ENCODE peak calls at places on chromosomes 5 and 9, in eight cellular contexts. M is HepG2; K is OCI-LY7; C is A549; F is SJCRH30; L is astrocyte; J is CD8-positive, alpha-beta memory T cell; R is colonic mucosa. T is an unnamed sample.

GRCh38 chr9:38380872-38381534 is 11.5 kb upstream of the ALDH1B1 start:
- DNase-seq in M (peak), K (no peak), C (peak), F (peak), L (peak), J (no peak), R (no peak), T (no peak)

GRCh38 chr5:159975462-159976019 is 33.4 kb upstream of the TTC1 start:
- DNase-seq in M (peak), K (no peak), C (peak), F (peak), L (peak), J (no peak), R (peak), T (peak)

GRCh38 chr5:57341380-57341979 is 141.1 kb downstream of the ACTBL2 start:
- DNase-seq in M (no peak), K (no peak), C (no peak), F (no peak), L (peak), J (no peak), R (no peak), T (no peak)

GRCh38 chr5:3598725-3599282 is 3.2 kb downstream of the IRX1 start:
- DNase-seq in M (no peak), K (no peak), C (no peak), F (no peak), L (peak), J (no peak), R (no peak), T (no peak)

GRCh38 chr5:34499001-34499734 is 157.0 kb upstream of the RAI14 start:
- DNase-seq in M (no peak), K (no peak), C (no peak), F (no peak), L (peak), J (no peak), R (no peak), T (no peak)

GRCh38 chr9:111900081-111900805 is 3.6 kb downstream of the UGCG start:
- DNase-seq in M (no peak), K (no peak), C (no peak), F (no peak), L (no peak), J (no peak), R (no peak), T (no peak)

GRCh38 chr5:54524082-54524481 is 6.5 kb downstream of the SNX18 start:
- DNase-seq in M (no peak), K (no peak), C (no peak), F (no peak), L (no peak), J (no peak), R (no peak), T (no peak)

GRCh38 chr5:171667341-171668096 is 118.1 kb upstream of the SMIM23 start:
- DNase-seq in M (no peak), K (no peak), C (no peak), F (no peak), L (peak), J (no peak), R (no peak), T (no peak)

GRCh38 chr5:179183481-179183880 is 123.3 kb downstream of the ZNF354C start:
- DNase-seq in M (no peak), K (no peak), C (no peak), F (no peak), L (no peak), J (no peak), R (no peak), T (no peak)

GRCh38 chr5:141508808-141509611 is 20.1 kb downstream of the PCDHGC5 start:
- DNase-seq in M (peak), K (peak), C (no peak), F (peak), L (peak), J (no peak), R (no peak), T (peak)

GRCh38 chr5:68644971-68645370 is 429.4 kb downstream of the PIK3R1 start:
- DNase-seq in M (no peak), K (peak), C (no peak), F (no peak), L (no peak), J (no peak), R (no peak), T (no peak)

GRCh38 chr5:28269978-28270377 is 1231.6 kb upstream of the CDH9 start:
- DNase-seq in M (no peak), K (no peak), C (no peak), F (no peak), L (no peak), J (no peak), R (no peak), T (no peak)

GRCh38 chr9:111197251-111197650 is 132.8 kb downstream of the OR2K2 start:
- DNase-seq in M (no peak), K (no peak), C (no peak), F (peak), L (no peak), J (no peak), R (no peak), T (no peak)

GRCh38 chr5:154811653-154812465 is 38.5 kb downstream of the FAXDC2 start:
- DNase-seq in M (peak), K (peak), C (peak), F (peak), L (peak), J (peak), R (peak), T (peak)

GRCh38 chr9:31030741-31031202 is 1353.7 kb upstream of the ACO1 start:
- DNase-seq in M (no peak), K (no peak), C (no peak), F (peak), L (peak), J (no peak), R (no peak), T (no peak)

GRCh38 chr5:95035891-95036675 is 248.8 kb downstream of the MCTP1 start:
- DNase-seq in M (no peak), K (no peak), C (no peak), F (peak), L (no peak), J (no peak), R (no peak), T (no peak)

GRCh38 chr5:139181835-139182452 is 16.2 kb downstream of the SIL1 start:
- DNase-seq in M (no peak), K (no peak), C (no peak), F (no peak), L (peak), J (no peak), R (peak), T (no peak)

GRCh38 chr9:112279501-112279900 is 53.9 kb downstream of the PTBP3 start:
- DNase-seq in M (no peak), K (no peak), C (no peak), F (no peak), L (no peak), J (no peak), R (no peak), T (no peak)

GRCh38 chr9:93473411-93473810 is 20.0 kb upstream of the FAM120AOS start:
- DNase-seq in M (no peak), K (no peak), C (no peak), F (no peak), L (no peak), J (no peak), R (no peak), T (no peak)

GRCh38 chr5:14880688-14881087 is 9.1 kb upstream of the ANKH start:
- DNase-seq in M (peak), K (no peak), C (no peak), F (no peak), L (no peak), J (no peak), R (no peak), T (no peak)

GRCh38 chr5:155726267-155726666 is 600.7 kb upstream of the SGCD start:
- DNase-seq in M (no peak), K (no peak), C (no peak), F (peak), L (no peak), J (no peak), R (no peak), T (no peak)

GRCh38 chr9:134185536-134186011 is 21.2 kb upstream of the RNU6ATAC start:
- DNase-seq in M (no peak), K (peak), C (no peak), F (no peak), L (no peak), J (no peak), R (no peak), T (no peak)

GRCh38 chr5:9523090-9523813 is 22.6 kb downstream of the SEMA5A start:
- DNase-seq in M (no peak), K (no peak), C (no peak), F (no peak), L (peak), J (no peak), R (no peak), T (no peak)

GRCh38 chr5:86999951-87000350 is 267.7 kb upstream of the RASA1 start:
- DNase-seq in M (no peak), K (no peak), C (no peak), F (no peak), L (no peak), J (no peak), R (no peak), T (no peak)

GRCh38 chr9:16484744-16485143 is 385.7 kb downstream of the BNC2 start:
- DNase-seq in M (no peak), K (no peak), C (no peak), F (peak), L (peak), J (no peak), R (no peak), T (no peak)

GRCh38 chr9:70409800-70410199 is 4.7 kb downstream of the KLF9 start:
- DNase-seq in M (no peak), K (no peak), C (no peak), F (no peak), L (no peak), J (no peak), R (no peak), T (no peak)

GRCh38 chr9:138037140-138037539 is 159.6 kb downstream of the CACNA1B start:
- DNase-seq in M (no peak), K (no peak), C (no peak), F (no peak), L (no peak), J (no peak), R (peak), T (no peak)

GRCh38 chr5:172716796-172717313 is 54.1 kb downstream of the DUSP1 start:
- DNase-seq in M (peak), K (peak), C (peak), F (peak), L (peak), J (peak), R (peak), T (peak)

GRCh38 chr5:173884402-173885053 is 3.6 kb upstream of the CPEB4 start:
- DNase-seq in M (no peak), K (peak), C (no peak), F (no peak), L (no peak), J (peak), R (peak), T (no peak)
- H3K27ac ChIP-seq in M (no peak), K (peak), C (peak), F (no peak), L (no peak), J (no peak), R (peak), T (no peak)

GRCh38 chr9:127529671-127530070 is 78.4 kb downstream of the LRSAM1 start:
- DNase-seq in M (no peak), K (no peak), C (no peak), F (no peak), L (no peak), J (no peak), R (no peak), T (no peak)
- H3K27ac ChIP-seq in M (no peak), K (no peak), C (no peak), F (no peak), L (no peak), J (no peak), R (no peak), T (peak)

DNA sequence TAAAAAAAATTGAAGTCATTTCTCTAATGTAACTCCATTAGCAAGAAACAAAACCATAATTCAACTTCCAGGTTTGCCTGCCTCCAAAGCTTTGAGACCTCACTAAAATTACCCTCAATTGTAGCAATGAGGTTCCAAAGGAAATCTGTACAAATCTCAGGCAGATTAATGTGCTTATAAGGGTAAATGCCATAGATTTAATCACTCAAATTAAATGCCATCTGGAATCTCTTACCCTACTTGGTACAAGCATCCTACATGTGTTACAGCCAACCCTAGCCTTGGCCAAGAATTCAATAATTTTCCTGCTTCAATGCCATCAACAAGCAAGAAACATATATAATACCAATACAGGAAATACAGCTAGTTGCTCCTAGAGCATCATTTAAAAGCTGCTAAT is 452.8 kb downstream of the RAB3C start:
- DNase-seq in M (no peak), K (no peak), C (no peak), F (no peak), L (no peak), J (no peak), R (no peak), T (no peak)
- H3K27ac ChIP-seq in M (no peak), K (no peak), C (peak), F (peak), L (peak), J (no peak), R (no peak), T (peak)

GRCh38 chr5:132779961-132780360 is 2.9 kb upstream of the SEPTIN8 start:
- DNase-seq in M (no peak), K (no peak), C (no peak), F (no peak), L (no peak), J (no peak), R (no peak), T (no peak)

GRCh38 chr5:132778856-132779255 is 1.8 kb upstream of the SEPTIN8 start:
- DNase-seq in M (no peak), K (no peak), C (no peak), F (no peak), L (no peak), J (no peak), R (no peak), T (no peak)

GRCh38 chr5:132781029-132781428 is 4.0 kb upstream of the SEPTIN8 start:
- DNase-seq in M (no peak), K (no peak), C (no peak), F (no peak), L (no peak), J (no peak), R (no peak), T (no peak)

GRCh38 chr5:132780577-132780976 is 3.5 kb upstream of the SEPTIN8 start:
- DNase-seq in M (no peak), K (no peak), C (no peak), F (no peak), L (no peak), J (no peak), R (no peak), T (no peak)

GRCh38 chr5:132782101-132782500 is 5.1 kb upstream of the SEPTIN8 start:
- DNase-seq in M (no peak), K (no peak), C (no peak), F (no peak), L (peak), J (no peak), R (no peak), T (peak)
- H3K27ac ChIP-seq in M (no peak), K (no peak), C (no peak), F (no peak), L (peak), J (no peak), R (no peak), T (no peak)

GRCh38 chr5:52789867-52790266 is 2.2 kb downstream of the ITGA1 start:
- DNase-seq in M (no peak), K (no peak), C (no peak), F (no peak), L (no peak), J (no peak), R (no peak), T (no peak)

GRCh38 chr5:52789378-52789777 is 1.7 kb downstream of the ITGA1 start:
- DNase-seq in M (peak), K (no peak), C (no peak), F (no peak), L (no peak), J (no peak), R (no peak), T (no peak)

GRCh38 chr5:52788505-52788821 is 747 bp downstream of the ITGA1 start:
- DNase-seq in M (no peak), K (no peak), C (no peak), F (no peak), L (no peak), J (no peak), R (no peak), T (no peak)

GRCh38 chr5:52794519-52794918 is 6.8 kb downstream of the ITGA1 start:
- DNase-seq in M (peak), K (no peak), C (no peak), F (no peak), L (no peak), J (no peak), R (no peak), T (peak)

DNA sequence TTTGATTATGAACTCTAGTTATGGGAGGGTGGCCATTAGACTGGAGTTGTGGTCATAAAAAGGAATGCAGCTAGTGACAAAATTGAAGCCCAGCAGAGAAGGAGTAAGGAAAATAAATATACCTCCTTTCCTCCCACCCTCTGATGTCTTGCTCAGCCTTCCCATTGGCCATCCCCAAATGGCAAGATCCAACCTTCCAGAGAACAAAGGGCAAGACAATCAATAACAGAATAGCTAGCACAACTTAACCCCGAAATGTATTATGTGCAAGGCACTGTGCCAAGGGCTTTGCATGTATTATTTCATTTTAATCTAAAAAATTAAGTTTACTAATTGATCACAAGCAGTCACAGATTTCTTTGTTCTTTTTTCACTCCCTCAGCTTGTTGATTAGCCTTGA is 3.6 kb downstream of the ITGA1 start:
- DNase-seq in M (no peak), K (no peak), C (no peak), F (no peak), L (no peak), J (no peak), R (no peak), T (no peak)
- H3K27ac ChIP-seq in M (peak), K (no peak), C (no peak), F (no peak), L (no peak), J (no peak), R (no peak), T (peak)

DNA sequence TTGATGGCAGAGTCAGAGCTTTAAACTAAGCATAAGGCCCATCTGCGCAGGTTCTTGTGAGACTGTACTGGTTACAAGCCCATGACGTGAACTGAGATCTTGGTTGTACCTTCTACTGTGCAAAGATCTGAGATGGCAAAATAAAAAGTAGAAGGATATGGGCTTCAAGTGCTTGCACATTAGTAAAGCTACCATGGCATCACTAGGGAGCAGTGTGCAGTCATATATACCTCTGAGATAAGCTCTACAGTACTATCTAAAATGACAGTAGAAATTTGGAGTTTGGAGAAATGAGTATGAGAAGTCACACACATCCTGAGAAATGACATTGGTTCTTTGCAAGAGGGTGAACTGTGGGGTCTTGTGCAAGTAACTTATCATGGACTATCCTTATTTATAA is 408.2 kb upstream of the PRR16 start:
- DNase-seq in M (no peak), K (no peak), C (no peak), F (peak), L (peak), J (no peak), R (no peak), T (no peak)
- H3K27ac ChIP-seq in M (no peak), K (no peak), C (no peak), F (no peak), L (no peak), J (no peak), R (no peak), T (peak)

DNA sequence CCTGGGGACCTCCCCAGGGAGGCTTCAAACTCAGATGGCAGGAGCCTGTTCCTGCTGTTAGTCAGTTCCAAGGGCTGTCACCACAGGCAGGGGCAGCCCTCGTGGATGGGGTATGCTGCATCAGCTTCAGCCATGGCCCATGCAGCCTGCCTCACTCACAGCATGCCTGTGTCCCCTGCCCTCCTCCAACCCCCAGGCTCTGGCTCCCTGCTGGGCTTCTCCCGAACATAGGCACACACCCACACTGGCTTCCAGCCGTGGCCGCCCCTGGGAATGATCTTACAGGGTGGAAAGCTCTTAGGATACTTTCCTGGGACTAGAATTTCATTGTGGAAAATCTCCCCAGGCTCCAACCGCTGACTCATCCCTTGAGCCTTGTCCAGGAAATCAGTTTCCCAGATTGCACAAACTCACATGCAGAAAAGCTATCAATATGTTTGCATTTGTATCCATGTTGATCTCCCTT is 163.8 kb downstream of the SEC61B start:
- DNase-seq in M (no peak), K (no peak), C (no peak), F (peak), L (peak), J (no peak), R (no peak), T (no peak)
- H3K27ac ChIP-seq in M (no peak), K (no peak), C (no peak), F (no peak), L (no peak), J (no peak), R (no peak), T (no peak)

GRCh38 chr9:77588319-77588937 is 59.7 kb downstream of the GNA14 start:
- DNase-seq in M (no peak), K (no peak), C (peak), F (peak), L (peak), J (no peak), R (no peak), T (no peak)

GRCh38 chr9:77587851-77588250 is 60.3 kb downstream of the GNA14 start:
- DNase-seq in M (no peak), K (no peak), C (no peak), F (no peak), L (no peak), J (no peak), R (no peak), T (no peak)

GRCh38 chr9:77586591-77586990 is 61.5 kb downstream of the GNA14 start:
- DNase-seq in M (no peak), K (no peak), C (no peak), F (no peak), L (no peak), J (no peak), R (no peak), T (no peak)

GRCh38 chr9:77585335-77585786 is 62.8 kb downstream of the GNA14 start:
- DNase-seq in M (no peak), K (no peak), C (no peak), F (no peak), L (no peak), J (no peak), R (no peak), T (no peak)

DNA sequence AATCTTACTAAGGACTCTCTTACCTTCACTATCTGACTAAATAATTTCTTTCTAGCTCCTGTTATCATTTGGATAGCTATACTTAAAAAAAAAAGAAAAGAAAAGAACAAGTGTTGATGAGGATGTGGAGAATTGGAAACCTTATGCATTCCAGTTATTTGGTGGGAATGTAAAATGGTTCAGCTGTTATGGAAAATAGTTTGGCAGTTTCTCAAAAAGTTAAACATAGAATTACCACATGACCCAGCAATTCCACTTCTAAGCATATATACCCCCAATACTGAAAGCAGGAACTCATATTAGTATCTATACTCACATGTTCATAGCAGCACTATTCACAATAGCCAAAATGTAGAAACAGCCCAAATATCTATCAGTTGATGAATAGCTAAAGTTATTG is 61.1 kb downstream of the GNA14 start:
- DNase-seq in M (no peak), K (no peak), C (no peak), F (no peak), L (peak), J (no peak), R (no peak), T (no peak)
- H3K27ac ChIP-seq in M (no peak), K (no peak), C (no peak), F (peak), L (no peak), J (no peak), R (no peak), T (no peak)

T was measured in tibial artery.